ENCODE peak calls at places on chromosomes 13 and 19, in six cellular contexts. N is kidney tubule cell; K is stimulated activated naive CD4-positive, alpha-beta T cell; Z is C1 segment of cervical spinal cord; A is OCI-LY7; E is GM04504. W is an unnamed sample.

GRCh38 chr19:40184273-40184672 is 7.0 kb upstream of the MAP3K10 start:
- DNase-seq in N (no peak), K (no peak), Z (no peak), A (no peak), E (no peak), W (no peak)

GRCh38 chr13:40063278-40063698 is 407.8 kb downstream of the COG6 start:
- DNase-seq in N (no peak), K (no peak), Z (no peak), A (no peak), E (no peak), W (no peak)

GRCh38 chr19:7993560-7993959 is 11.9 kb downstream of the ELAVL1 start:
- DNase-seq in N (no peak), K (no peak), Z (no peak), A (no peak), E (no peak), W (no peak)

GRCh38 chr19:13020002-13020414 is 24.7 kb downstream of the NFIX start:
- DNase-seq in N (no peak), K (no peak), Z (no peak), A (no peak), E (no peak), W (no peak)

GRCh38 chr13:45301263-45301662 is 39.7 kb downstream of the TPT1 start:
- DNase-seq in N (no peak), K (no peak), Z (no peak), A (no peak), E (no peak), W (no peak)

GRCh38 chr13:45859682-45860081 is 8.1 kb upstream of the SIAH3 start:
- DNase-seq in N (no peak), K (no peak), Z (no peak), A (no peak), E (no peak), W (no peak)

GRCh38 chr13:102799544-102800144 is 725 bp downstream of the BIVM start:
- DNase-seq in N (peak), K (no peak), Z (peak), A (no peak), E (no peak), W (no peak)

GRCh38 chr19:11422163-11423068 is 3.3 kb upstream of the RGL3 start:
- DNase-seq in N (peak), K (peak), Z (no peak), A (peak), E (peak), W (no peak)

GRCh38 chr13:83414393-83414792 is 467.9 kb downstream of the SLITRK1 start:
- DNase-seq in N (no peak), K (no peak), Z (no peak), A (no peak), E (no peak), W (no peak)

GRCh38 chr19:18167975-18168645 is 5.5 kb upstream of the IFI30 start:
- DNase-seq in N (peak), K (peak), Z (no peak), A (peak), E (no peak), W (no peak)

GRCh38 chr19:6802336-6803035 is 30.0 kb downstream of the VAV1 start:
- DNase-seq in N (peak), K (peak), Z (peak), A (peak), E (no peak), W (peak)

GRCh38 chr13:113937073-113937472 is 36.8 kb downstream of the C13orf46 start:
- DNase-seq in N (no peak), K (no peak), Z (no peak), A (no peak), E (no peak), W (no peak)

GRCh38 chr13:78596701-78597550 is 6.4 kb downstream of the POU4F1 start:
- DNase-seq in N (no peak), K (no peak), Z (no peak), A (no peak), E (no peak), W (no peak)

GRCh38 chr13:42474954-42475353 is 99.0 kb upstream of the TNFSF11 start:
- DNase-seq in N (no peak), K (no peak), Z (no peak), A (no peak), E (no peak), W (no peak)

GRCh38 chr19:44951179-44952159 is 3.7 kb upstream of the CLPTM1 start:
- DNase-seq in N (peak), K (peak), Z (peak), A (peak), E (peak), W (peak)

GRCh38 chr13:33931397-33931987 is 113.5 kb downstream of the RFC3 start:
- DNase-seq in N (peak), K (no peak), Z (no peak), A (peak), E (peak), W (peak)

GRCh38 chr13:98222081-98222554 is 45.0 kb upstream of the RNF113B start:
- DNase-seq in N (peak), K (no peak), Z (no peak), A (no peak), E (peak), W (no peak)

GRCh38 chr13:42894765-42895181 is 97.3 kb downstream of the EPSTI1 start:
- DNase-seq in N (no peak), K (no peak), Z (no peak), A (no peak), E (no peak), W (no peak)

GRCh38 chr13:32025730-32026129 is 5.8 kb upstream of the FRY start:
- DNase-seq in N (no peak), K (no peak), Z (no peak), A (no peak), E (no peak), W (no peak)

GRCh38 chr19:16032509-16033135 is 43.7 kb upstream of the TPM4 start:
- DNase-seq in N (no peak), K (no peak), Z (no peak), A (no peak), E (no peak), W (no peak)

GRCh38 chr13:22773475-22773874 is 407.3 kb upstream of the SGCG start:
- DNase-seq in N (no peak), K (no peak), Z (no peak), A (no peak), E (no peak), W (no peak)

GRCh38 chr19:18666304-18666703 is 17.2 kb upstream of the CRTC1 start:
- DNase-seq in N (no peak), K (no peak), Z (no peak), A (no peak), E (no peak), W (no peak)

GRCh38 chr19:12788682-12789097 is 2.6 kb upstream of the JUNB start:
- DNase-seq in N (peak), K (peak), Z (peak), A (no peak), E (peak), W (peak)

GRCh38 chr19:11378319-11379189 is 4.1 kb downstream of the SWSAP1 start:
- DNase-seq in N (peak), K (no peak), Z (no peak), A (peak), E (no peak), W (peak)

GRCh38 chr13:24540236-24541126 is 27.9 kb upstream of the PARP4 start:
- DNase-seq in N (no peak), K (no peak), Z (no peak), A (no peak), E (no peak), W (no peak)

GRCh38 chr13:41465215-41465907 is 8.0 kb downstream of the RGCC start:
- DNase-seq in N (peak), K (peak), Z (peak), A (peak), E (peak), W (peak)

GRCh38 chr19:42928896-42929295 is 8.1 kb downstream of the PSG7 start:
- DNase-seq in N (no peak), K (no peak), Z (no peak), A (no peak), E (no peak), W (no peak)

GRCh38 chr19:39446365-39447084 is 1.1 kb downstream of the SUPT5H start:
- DNase-seq in N (no peak), K (no peak), Z (no peak), A (no peak), E (no peak), W (no peak)